ENCODE peak calls at places on chromosomes 4 and X, in five cellular contexts. One of them, this sample, is unnamed.

GRCh38 chrX:41382699-41383645 is 49.0 kb downstream of the DDX3X start:
- DNase-seq in choroid plexus epithelial cell: peak; percentile 63
- DNase-seq in endothelial cell: no peak
- DNase-seq in PC-9: peak; percentile 78
- DNase-seq in HCT116: peak; percentile 6
- DNase-seq in this sample: no peak

GRCh38 chrX:49029876-49030275 is 13.3 kb downstream of the TFE3 start:
- DNase-seq in choroid plexus epithelial cell: no peak
- DNase-seq in endothelial cell: no peak
- DNase-seq in PC-9: no peak
- DNase-seq in HCT116: peak; percentile 37
- DNase-seq in this sample: no peak

GRCh38 chrX:96837808-96838207 is 45.9 kb upstream of the RPA4 start:
- DNase-seq in choroid plexus epithelial cell: peak; percentile 31
- DNase-seq in endothelial cell: no peak
- DNase-seq in PC-9: peak; percentile 74
- DNase-seq in HCT116: no peak
- DNase-seq in this sample: no peak

GRCh38 chrX:85024044-85024443 is 20.4 kb downstream of the APOOL start:
- DNase-seq in choroid plexus epithelial cell: peak; percentile 36
- DNase-seq in endothelial cell: no peak
- DNase-seq in PC-9: no peak
- DNase-seq in HCT116: no peak
- DNase-seq in this sample: no peak

GRCh38 chr4:115082633-115083032 is 30.8 kb downstream of the NDST4 start:
- DNase-seq in choroid plexus epithelial cell: no peak
- DNase-seq in endothelial cell: no peak
- DNase-seq in PC-9: no peak
- DNase-seq in HCT116: no peak
- DNase-seq in this sample: no peak

GRCh38 chrX:132023117-132023895 is at the start of gene STK26:
- DNase-seq in choroid plexus epithelial cell: peak; percentile 36
- DNase-seq in endothelial cell: peak; percentile 71
- DNase-seq in PC-9: peak; percentile 76
- DNase-seq in HCT116: peak; percentile 43
- DNase-seq in this sample: peak; percentile 81

GRCh38 chr4:72857787-72858186 is 211.7 kb downstream of the COX18 start:
- DNase-seq in choroid plexus epithelial cell: peak; percentile 49
- DNase-seq in endothelial cell: no peak
- DNase-seq in PC-9: no peak
- DNase-seq in HCT116: no peak
- DNase-seq in this sample: no peak

GRCh38 chr4:108991929-108992328 is 229.1 kb upstream of the ETNPPL start:
- DNase-seq in choroid plexus epithelial cell: peak; percentile 86
- DNase-seq in endothelial cell: no peak
- DNase-seq in PC-9: no peak
- DNase-seq in HCT116: no peak
- DNase-seq in this sample: no peak

GRCh38 chrX:63746278-63746677 is 38.7 kb downstream of the ARHGEF9 start:
- DNase-seq in choroid plexus epithelial cell: no peak
- DNase-seq in endothelial cell: no peak
- DNase-seq in PC-9: no peak
- DNase-seq in HCT116: no peak
- DNase-seq in this sample: peak; percentile 11

GRCh38 chr4:15476396-15476795 is 6.7 kb downstream of the CC2D2A start:
- DNase-seq in choroid plexus epithelial cell: no peak
- DNase-seq in endothelial cell: no peak
- DNase-seq in PC-9: no peak
- DNase-seq in HCT116: no peak
- DNase-seq in this sample: no peak

GRCh38 chrX:56963377-56963776 is 32.0 kb downstream of the SPIN3 start:
- DNase-seq in choroid plexus epithelial cell: no peak
- DNase-seq in endothelial cell: no peak
- DNase-seq in PC-9: no peak
- DNase-seq in HCT116: no peak
- DNase-seq in this sample: no peak

GRCh38 chr4:17552427-17552826 is 24.6 kb upstream of the LAP3 start:
- DNase-seq in choroid plexus epithelial cell: no peak
- DNase-seq in endothelial cell: no peak
- DNase-seq in PC-9: no peak
- DNase-seq in HCT116: no peak
- DNase-seq in this sample: no peak

GRCh38 chr4:3237266-3237665 is 11.7 kb upstream of the MSANTD1 start:
- DNase-seq in choroid plexus epithelial cell: no peak
- DNase-seq in endothelial cell: no peak
- DNase-seq in PC-9: no peak
- DNase-seq in HCT116: no peak
- DNase-seq in this sample: no peak

GRCh38 chr4:81786063-81786763 is 314.5 kb upstream of the RASGEF1B start:
- DNase-seq in choroid plexus epithelial cell: peak; percentile 42
- DNase-seq in endothelial cell: no peak
- DNase-seq in PC-9: no peak
- DNase-seq in HCT116: no peak
- DNase-seq in this sample: no peak

GRCh38 chr4:137980641-137981040 is 261.5 kb downstream of the SLC7A11 start:
- DNase-seq in choroid plexus epithelial cell: no peak
- DNase-seq in endothelial cell: no peak
- DNase-seq in PC-9: no peak
- DNase-seq in HCT116: no peak
- DNase-seq in this sample: no peak

GRCh38 chr4:158860856-158861255 is 92.0 kb downstream of the FNIP2 start:
- DNase-seq in choroid plexus epithelial cell: no peak
- DNase-seq in endothelial cell: no peak
- DNase-seq in PC-9: no peak
- DNase-seq in HCT116: no peak
- DNase-seq in this sample: peak; percentile 46

GRCh38 chrX:118216086-118216485 is 99.5 kb upstream of the KLHL13 start:
- DNase-seq in choroid plexus epithelial cell: no peak
- DNase-seq in endothelial cell: no peak
- DNase-seq in PC-9: peak; percentile 56
- DNase-seq in HCT116: no peak
- DNase-seq in this sample: no peak

GRCh38 chr4:54723220-54723619 is 65.5 kb downstream of the KIT start:
- DNase-seq in choroid plexus epithelial cell: no peak
- DNase-seq in endothelial cell: no peak
- DNase-seq in PC-9: no peak
- DNase-seq in HCT116: no peak
- DNase-seq in this sample: no peak

GRCh38 chr4:93710847-93711430 is 117.6 kb upstream of the ATOH1 start:
- DNase-seq in choroid plexus epithelial cell: no peak
- DNase-seq in endothelial cell: no peak
- DNase-seq in PC-9: no peak
- DNase-seq in HCT116: no peak
- DNase-seq in this sample: no peak

GRCh38 chr4:62709618-62710252 is 1509.6 kb downstream of the ADGRL3 start:
- DNase-seq in choroid plexus epithelial cell: peak; percentile 43
- DNase-seq in endothelial cell: peak; percentile 12
- DNase-seq in PC-9: no peak
- DNase-seq in HCT116: no peak
- DNase-seq in this sample: peak; percentile 20

GRCh38 chr4:8568068-8568668 is 12.0 kb upstream of the GPR78 start:
- DNase-seq in choroid plexus epithelial cell: peak; percentile 66
- DNase-seq in endothelial cell: no peak
- DNase-seq in PC-9: no peak
- DNase-seq in HCT116: no peak
- DNase-seq in this sample: no peak

GRCh38 chrX:19629541-19629940 is 114.2 kb upstream of the MAP3K15 start:
- DNase-seq in choroid plexus epithelial cell: no peak
- DNase-seq in endothelial cell: no peak
- DNase-seq in PC-9: no peak
- DNase-seq in HCT116: no peak
- DNase-seq in this sample: peak; percentile 36

GRCh38 chr4:76601791-76602190 is 166.8 kb downstream of the SHROOM3 start:
- DNase-seq in choroid plexus epithelial cell: peak; percentile 86
- DNase-seq in endothelial cell: peak; percentile 29
- DNase-seq in PC-9: no peak
- DNase-seq in HCT116: no peak
- DNase-seq in this sample: no peak

GRCh38 chr4:153204247-153205027 is at the start of gene TRIM2:
- DNase-seq in choroid plexus epithelial cell: peak; percentile 86
- DNase-seq in endothelial cell: peak; percentile 19
- DNase-seq in PC-9: peak; percentile 88
- DNase-seq in HCT116: peak; percentile 86
- DNase-seq in this sample: no peak

GRCh38 chr4:149279331-149279730 is 536.3 kb downstream of the IQCM start:
- DNase-seq in choroid plexus epithelial cell: no peak
- DNase-seq in endothelial cell: no peak
- DNase-seq in PC-9: no peak
- DNase-seq in HCT116: no peak
- DNase-seq in this sample: no peak

GRCh38 chr4:76545161-76545884 is 110.3 kb downstream of the SHROOM3 start:
- DNase-seq in choroid plexus epithelial cell: peak; percentile 57
- DNase-seq in endothelial cell: no peak
- DNase-seq in PC-9: no peak
- DNase-seq in HCT116: no peak
- DNase-seq in this sample: no peak

GRCh38 chr4:1216869-1217294 is 32.0 kb downstream of the CTBP1 start:
- DNase-seq in choroid plexus epithelial cell: no peak
- DNase-seq in endothelial cell: no peak
- DNase-seq in PC-9: no peak
- DNase-seq in HCT116: no peak
- DNase-seq in this sample: peak; percentile 73

GRCh38 chr4:176534566-176534965 is 214.8 kb downstream of the SPCS3 start:
- DNase-seq in choroid plexus epithelial cell: peak; percentile 90
- DNase-seq in endothelial cell: no peak
- DNase-seq in PC-9: no peak
- DNase-seq in HCT116: no peak
- DNase-seq in this sample: no peak

GRCh38 chrX:137569470-137569891 is 3.6 kb downstream of the ZIC3 start:
- DNase-seq in choroid plexus epithelial cell: no peak
- DNase-seq in endothelial cell: no peak
- DNase-seq in PC-9: no peak
- DNase-seq in HCT116: no peak
- DNase-seq in this sample: no peak

GRCh38 chr4:65789341-65789740 is 119.1 kb upstream of the EPHA5 start:
- DNase-seq in choroid plexus epithelial cell: no peak
- DNase-seq in endothelial cell: no peak
- DNase-seq in PC-9: no peak
- DNase-seq in HCT116: no peak
- DNase-seq in this sample: no peak

GRCh38 chr4:184384056-184384809 is 90.1 kb downstream of the IRF2 start:
- DNase-seq in choroid plexus epithelial cell: peak; percentile 99
- DNase-seq in endothelial cell: no peak
- DNase-seq in PC-9: peak; percentile 74
- DNase-seq in HCT116: no peak
- DNase-seq in this sample: peak; percentile 48

GRCh38 chr4:182207806-182208483 is 35.3 kb upstream of the TENM3 start:
- DNase-seq in choroid plexus epithelial cell: peak; percentile 97
- DNase-seq in endothelial cell: no peak
- DNase-seq in PC-9: no peak
- DNase-seq in HCT116: no peak
- DNase-seq in this sample: no peak

DNA sequence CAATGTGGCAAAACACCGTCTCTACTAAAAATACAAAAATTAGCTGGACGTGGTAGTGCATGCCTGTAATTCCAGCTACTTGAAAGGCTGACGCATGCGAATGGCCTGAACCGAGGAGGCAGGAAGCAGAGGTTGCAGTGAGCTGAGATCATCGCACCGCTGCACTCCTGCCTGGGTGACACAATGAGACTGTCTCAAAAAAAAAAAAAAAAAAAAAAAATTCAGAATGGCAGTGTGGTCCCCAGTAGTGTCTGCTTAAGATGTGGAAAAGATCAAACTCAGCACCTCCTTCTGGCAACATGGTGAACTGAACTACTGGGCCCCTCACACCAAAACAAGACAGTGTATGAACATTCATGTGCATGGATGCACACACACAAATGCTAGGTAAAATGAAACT is 32.2 kb downstream of the SMS start:
- DNase-seq in choroid plexus epithelial cell: peak; percentile 89
- DNase-seq in endothelial cell: no peak
- DNase-seq in PC-9: no peak
- DNase-seq in HCT116: no peak
- DNase-seq in this sample: no peak
- TF ChIP-seq CTCF in choroid plexus epithelial cell: peak; percentile 38
- TF ChIP-seq CTCF in endothelial cell: no peak
- TF ChIP-seq CTCF in PC-9: no peak
- TF ChIP-seq CTCF in HCT116: no peak
- TF ChIP-seq CTCF in this sample: no peak

GRCh38 chrX:129651756-129652564 is 2.8 kb downstream of the APLN start:
- DNase-seq in choroid plexus epithelial cell: no peak
- DNase-seq in endothelial cell: no peak
- DNase-seq in PC-9: no peak
- DNase-seq in HCT116: no peak
- DNase-seq in this sample: no peak

GRCh38 chrX:129653181-129653984 is 1.4 kb downstream of the APLN start:
- DNase-seq in choroid plexus epithelial cell: no peak
- DNase-seq in endothelial cell: no peak
- DNase-seq in PC-9: no peak
- DNase-seq in HCT116: no peak
- DNase-seq in this sample: no peak

GRCh38 chrX:129653985-129654651 is 638 bp downstream of the APLN start:
- DNase-seq in choroid plexus epithelial cell: peak; percentile 36
- DNase-seq in endothelial cell: no peak
- DNase-seq in PC-9: no peak
- DNase-seq in HCT116: no peak
- DNase-seq in this sample: peak; percentile 44

GRCh38 chrX:129650821-129651510 is 3.8 kb downstream of the APLN start:
- DNase-seq in choroid plexus epithelial cell: no peak
- DNase-seq in endothelial cell: no peak
- DNase-seq in PC-9: no peak
- DNase-seq in HCT116: no peak
- DNase-seq in this sample: no peak

DNA sequence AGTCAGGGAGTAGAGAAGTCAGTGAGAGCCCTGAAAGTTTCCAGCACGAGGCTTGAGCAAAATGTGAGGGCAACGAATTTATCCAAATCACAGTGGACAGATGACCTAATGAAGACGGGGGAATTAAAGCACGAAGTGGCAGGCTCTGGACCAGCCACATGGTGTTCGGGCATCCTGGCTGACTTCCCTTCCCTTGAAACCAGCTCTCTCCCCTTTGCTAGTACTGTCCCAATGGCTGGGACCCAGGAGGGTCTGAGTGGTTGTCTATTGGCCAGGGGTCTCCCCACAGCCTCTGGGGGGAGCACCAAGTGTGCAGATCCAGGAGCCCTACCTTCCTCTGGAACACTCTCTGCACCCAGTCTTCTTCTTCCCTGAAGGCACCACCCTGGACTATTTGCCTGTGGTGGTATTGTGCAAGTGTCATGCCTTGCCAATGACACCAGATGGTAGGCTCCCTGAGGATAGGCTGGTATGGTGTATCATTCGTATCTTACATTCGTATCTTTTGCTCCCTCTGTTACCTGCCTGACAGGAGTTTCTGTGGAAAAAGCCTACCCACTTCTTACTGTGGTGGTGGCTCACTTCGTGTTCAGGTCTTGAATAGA is 2.1 kb downstream of the APLN start:
- DNase-seq in choroid plexus epithelial cell: no peak
- DNase-seq in endothelial cell: no peak
- DNase-seq in PC-9: no peak
- DNase-seq in HCT116: no peak
- DNase-seq in this sample: no peak
- TF ChIP-seq CTCF in choroid plexus epithelial cell: no peak
- TF ChIP-seq CTCF in endothelial cell: no peak
- TF ChIP-seq CTCF in PC-9: no peak
- TF ChIP-seq CTCF in HCT116: no peak
- TF ChIP-seq CTCF in this sample: no peak

GRCh38 chr4:119087121-119087520 is 48.5 kb upstream of the MYOZ2 start:
- DNase-seq in choroid plexus epithelial cell: peak; percentile 47
- DNase-seq in endothelial cell: no peak
- DNase-seq in PC-9: no peak
- DNase-seq in HCT116: no peak
- DNase-seq in this sample: no peak
- TF ChIP-seq CTCF in choroid plexus epithelial cell: peak; percentile 51
- TF ChIP-seq CTCF in endothelial cell: no peak
- TF ChIP-seq CTCF in PC-9: peak; percentile 21
- TF ChIP-seq CTCF in HCT116: peak; percentile 19
- TF ChIP-seq CTCF in this sample: no peak

GRCh38 chrX:30635630-30636029 is 17.6 kb upstream of the GK start:
- DNase-seq in choroid plexus epithelial cell: peak; percentile 49
- DNase-seq in endothelial cell: no peak
- DNase-seq in PC-9: no peak
- DNase-seq in HCT116: no peak
- DNase-seq in this sample: peak; percentile 41
- TF ChIP-seq CTCF in choroid plexus epithelial cell: peak; percentile 57
- TF ChIP-seq CTCF in endothelial cell: peak; percentile 17
- TF ChIP-seq CTCF in PC-9: peak; percentile 59
- TF ChIP-seq CTCF in HCT116: peak; percentile 26
- TF ChIP-seq CTCF in this sample: no peak

This sample was measured in GM13976.